ENCODE peak calls at places on chromosome 10, in seven cellular contexts. One of them, this sample, is unnamed.

GRCh38 chr10:74991435-74991834 is 120.0 kb upstream of the SAMD8 start:
- DNase-seq in nephron progenitor cell: no peak
- DNase-seq in GM10248: no peak
- DNase-seq in NCI-H460: peak
- DNase-seq in NCI-H510A treated with DMSO at 0.1 percent for 48 hours: peak
- DNase-seq in memory B cell: no peak
- DNase-seq in WTC11: no peak
- DNase-seq in this sample: no peak

GRCh38 chr10:68154211-68154497 is 44.9 kb downstream of the MYPN start:
- DNase-seq in NCI-H460: no peak
- DNase-seq in nephron progenitor cell: peak
- DNase-seq in memory B cell: no peak
- DNase-seq in NCI-H510A treated with DMSO at 0.1 percent for 48 hours: no peak
- DNase-seq in GM10248: no peak
- DNase-seq in WTC11: no peak
- DNase-seq in this sample: no peak

GRCh38 chr10:33336606-33337334 is 2.3 kb upstream of the NRP1 start:
- DNase-seq in NCI-H510A treated with DMSO at 0.1 percent for 48 hours: no peak
- DNase-seq in GM10248: peak
- DNase-seq in memory B cell: no peak
- DNase-seq in NCI-H460: no peak
- DNase-seq in WTC11: peak
- DNase-seq in nephron progenitor cell: peak
- DNase-seq in this sample: no peak

GRCh38 chr10:6089334-6090219 is 743 bp downstream of the RBM17 start:
- DNase-seq in nephron progenitor cell: peak
- DNase-seq in memory B cell: no peak
- DNase-seq in NCI-H460: no peak
- DNase-seq in WTC11: peak
- DNase-seq in NCI-H510A treated with DMSO at 0.1 percent for 48 hours: no peak
- DNase-seq in GM10248: no peak
- DNase-seq in this sample: no peak

GRCh38 chr10:113541554-113541902 is 11.3 kb upstream of the HABP2 start:
- DNase-seq in nephron progenitor cell: no peak
- DNase-seq in NCI-H510A treated with DMSO at 0.1 percent for 48 hours: no peak
- DNase-seq in GM10248: no peak
- DNase-seq in WTC11: no peak
- DNase-seq in NCI-H460: no peak
- DNase-seq in memory B cell: no peak
- DNase-seq in this sample: no peak

GRCh38 chr10:14562615-14563214 is 212.0 kb downstream of the FAM107B start:
- DNase-seq in GM10248: no peak
- DNase-seq in NCI-H510A treated with DMSO at 0.1 percent for 48 hours: no peak
- DNase-seq in NCI-H460: no peak
- DNase-seq in WTC11: no peak
- DNase-seq in nephron progenitor cell: no peak
- DNase-seq in memory B cell: no peak
- DNase-seq in this sample: no peak

GRCh38 chr10:78255214-78255613 is 221.6 kb downstream of the RPS24 start:
- DNase-seq in memory B cell: no peak
- DNase-seq in WTC11: no peak
- DNase-seq in NCI-H460: no peak
- DNase-seq in GM10248: no peak
- DNase-seq in NCI-H510A treated with DMSO at 0.1 percent for 48 hours: no peak
- DNase-seq in nephron progenitor cell: no peak
- DNase-seq in this sample: no peak

GRCh38 chr10:114276671-114277070 is 37.6 kb downstream of the VWA2 start:
- DNase-seq in NCI-H460: no peak
- DNase-seq in memory B cell: no peak
- DNase-seq in GM10248: no peak
- DNase-seq in NCI-H510A treated with DMSO at 0.1 percent for 48 hours: no peak
- DNase-seq in nephron progenitor cell: no peak
- DNase-seq in WTC11: no peak
- DNase-seq in this sample: no peak

GRCh38 chr10:71124921-71125748 is 87.2 kb upstream of the UNC5B start:
- DNase-seq in NCI-H510A treated with DMSO at 0.1 percent for 48 hours: no peak
- DNase-seq in WTC11: no peak
- DNase-seq in NCI-H460: no peak
- DNase-seq in memory B cell: no peak
- DNase-seq in GM10248: no peak
- DNase-seq in nephron progenitor cell: no peak
- DNase-seq in this sample: no peak

GRCh38 chr10:91616124-91616523 is 16.7 kb downstream of the PPP1R3C start:
- DNase-seq in NCI-H510A treated with DMSO at 0.1 percent for 48 hours: no peak
- DNase-seq in nephron progenitor cell: no peak
- DNase-seq in NCI-H460: no peak
- DNase-seq in GM10248: no peak
- DNase-seq in WTC11: no peak
- DNase-seq in memory B cell: no peak
- DNase-seq in this sample: no peak

GRCh38 chr10:59176241-59177030 is at the start of gene PHYHIPL:
- DNase-seq in NCI-H460: no peak
- DNase-seq in WTC11: peak
- DNase-seq in NCI-H510A treated with DMSO at 0.1 percent for 48 hours: peak
- DNase-seq in memory B cell: no peak
- DNase-seq in GM10248: peak
- DNase-seq in nephron progenitor cell: peak
- DNase-seq in this sample: no peak

This sample was measured in activated CD4-positive, alpha-beta memory T cell treated with anti-CD3 and anti-CD28 coated beads, Interleukin-2, amount 10 ng/mL, durations not matched to agents 7 days and 5 days.